ENCODE peak calls at places on chromosome 2, in five cellular contexts. K is heart right ventricle, J is Karpas-422, Z is suprapubic skin, I is ovary. D is an unnamed sample.

GRCh38 chr2:232842689-232843088 is 27.4 kb upstream of the SNORC start:
- DNase-seq in J (no peak), I (no peak), K (no peak), Z (no peak), D (no peak)

GRCh38 chr2:177756346-177756745 is 316.2 kb downstream of the PDE11A start:
- DNase-seq in J (no peak), K (no peak), I (no peak), Z (no peak), D (no peak)

GRCh38 chr2:224492531-224492930 is 90.6 kb upstream of the FAM124B start:
- DNase-seq in J (no peak), K (no peak), Z (no peak), I (no peak), D (no peak)

GRCh38 chr2:105325389-105325963 is 4.1 kb downstream of the TGFBRAP1 start:
- DNase-seq in K (no peak), Z (no peak), I (no peak), J (no peak), D (no peak)

GRCh38 chr2:215218587-215219577 is 80.5 kb upstream of the ABCA12 start:
- DNase-seq in Z (no peak), J (no peak), K (no peak), I (no peak), D (no peak)

GRCh38 chr2:151051584-151052220 is 210.0 kb downstream of the RBM43 start:
- DNase-seq in K (peak; percentile 6), I (no peak), J (peak; percentile 78), Z (no peak), D (no peak)

GRCh38 chr2:222518570-222519381 is 94.4 kb downstream of the SGPP2 start:
- DNase-seq in J (no peak), I (no peak), Z (no peak), K (no peak), D (no peak)

GRCh38 chr2:168050377-168050776 is 197.0 kb downstream of the STK39 start:
- DNase-seq in K (no peak), I (no peak), Z (no peak), J (no peak), D (no peak)

GRCh38 chr2:207144191-207144795 is 21.5 kb downstream of the KLF7 start:
- DNase-seq in J (no peak), I (no peak), K (no peak), Z (no peak), D (no peak)

GRCh38 chr2:239830718-239831271 is 194.3 kb downstream of the NDUFA10 start:
- DNase-seq in I (peak; percentile 32), J (no peak), Z (peak; percentile 57), K (no peak), D (no peak)

GRCh38 chr2:129925381-129925780 is 54.1 kb upstream of the RAB6C start:
- DNase-seq in K (no peak), J (no peak), I (no peak), Z (no peak), D (no peak)

GRCh38 chr2:2104331-2104730 is 226.7 kb downstream of the MYT1L start:
- DNase-seq in I (no peak), K (no peak), Z (no peak), J (no peak), D (no peak)

GRCh38 chr2:113217455-113218282 is 43.9 kb downstream of the PSD4 start:
- DNase-seq in J (no peak), K (peak; percentile 46), I (no peak), Z (no peak), D (no peak)

GRCh38 chr2:143730950-143731254 is 601.7 kb downstream of the ARHGAP15 start:
- DNase-seq in J (no peak), K (no peak), I (no peak), Z (no peak), D (no peak)

GRCh38 chr2:204145197-204146190 is 208.9 kb downstream of the ICOS start:
- DNase-seq in Z (peak; percentile 79), I (peak; percentile 82), J (peak; percentile 91), K (peak; percentile 79), D (peak; percentile 6)

GRCh38 chr2:204551464-204551863 is 6.2 kb downstream of the PARD3B start:
- DNase-seq in I (no peak), K (no peak), J (no peak), Z (no peak), D (no peak)

GRCh38 chr2:8545676-8546318 is 136.1 kb upstream of the ID2 start:
- DNase-seq in I (no peak), K (no peak), Z (peak; percentile 60), J (no peak), D (no peak)

GRCh38 chr2:155908567-155908966 is 424.0 kb downstream of the NR4A2 start:
- DNase-seq in I (no peak), J (no peak), K (no peak), Z (no peak), D (no peak)

GRCh38 chr2:43175187-43175490 is 51.3 kb downstream of the ZFP36L2 start:
- DNase-seq in Z (no peak), I (no peak), J (no peak), K (no peak), D (no peak)
- H3K27ac ChIP-seq in Z (peak overlapping the region; percentile 35), I (no peak overlapping the region), J (no peak overlapping the region), K (no peak overlapping the region), D (peak overlapping the region; percentile 62)

DNA sequence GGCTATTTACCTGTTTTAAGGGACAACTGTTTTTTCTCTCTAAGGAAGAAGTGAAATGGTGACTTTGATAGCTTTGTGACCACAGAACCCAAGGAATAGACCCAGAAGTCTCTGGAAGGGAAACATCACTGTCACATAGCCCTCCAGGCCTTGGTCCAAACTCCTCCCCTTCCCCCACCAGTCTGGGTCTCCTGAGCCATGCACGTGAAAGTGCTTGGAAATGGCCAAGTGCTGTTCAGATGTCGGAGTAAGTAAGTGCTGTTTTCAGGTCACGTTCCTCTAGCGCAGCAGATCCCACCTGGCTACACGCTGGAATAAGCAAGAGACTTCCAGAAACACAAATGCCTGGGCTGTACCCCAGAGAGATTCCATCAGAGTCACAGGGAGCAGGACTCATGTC is 73.0 kb upstream of the AFF3 start:
- DNase-seq in J (no peak), I (no peak), K (no peak), Z (no peak), D (no peak)
- H3K27ac ChIP-seq in J (no peak overlapping the region), I (no peak overlapping the region), K (no peak overlapping the region), Z (no peak overlapping the region), D (no peak overlapping the region)

GRCh38 chr2:86596118-86596517 is 27.5 kb downstream of the RNF103 start:
- DNase-seq in Z (no peak), K (no peak), I (no peak), J (no peak), D (no peak)
- H3K27ac ChIP-seq in Z (no peak overlapping the region), K (peak overlapping the region; percentile 60), I (no peak overlapping the region), J (no peak overlapping the region), D (no peak overlapping the region)

GRCh38 chr2:96926791-96927190 is 56.9 kb upstream of the SEMA4C start:
- DNase-seq in I (no peak), J (no peak), Z (no peak), K (no peak), D (no peak)
- H3K27ac ChIP-seq in I (no peak overlapping the region), J (no peak overlapping the region), Z (peak overlapping the region; percentile 77), K (no peak overlapping the region), D (peak overlapping the region; percentile 91)

DNA sequence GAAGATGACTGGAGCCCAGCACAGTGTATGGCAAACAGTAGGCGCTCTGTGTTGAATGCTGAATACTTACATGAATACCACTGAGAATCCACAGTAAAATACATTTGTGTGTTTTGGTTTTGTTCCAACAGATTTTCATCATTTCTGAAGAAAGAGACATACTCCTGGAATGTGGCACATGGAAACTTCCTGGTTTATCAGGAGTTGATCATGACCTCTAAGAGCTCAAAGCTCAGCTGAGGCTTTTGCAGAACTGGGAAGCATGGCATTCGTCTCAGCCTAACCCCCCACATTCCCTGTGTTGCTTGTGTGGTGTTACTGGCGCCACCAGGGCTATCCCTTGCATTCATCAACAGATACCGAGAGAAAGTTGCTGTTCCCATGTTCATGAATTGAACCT is 316.9 kb upstream of the REV1 start:
- DNase-seq in Z (no peak), I (no peak), J (no peak), K (no peak), D (no peak)
- H3K27ac ChIP-seq in Z (no peak overlapping the region), I (no peak overlapping the region), J (no peak overlapping the region), K (no peak overlapping the region), D (no peak overlapping the region)

DNA sequence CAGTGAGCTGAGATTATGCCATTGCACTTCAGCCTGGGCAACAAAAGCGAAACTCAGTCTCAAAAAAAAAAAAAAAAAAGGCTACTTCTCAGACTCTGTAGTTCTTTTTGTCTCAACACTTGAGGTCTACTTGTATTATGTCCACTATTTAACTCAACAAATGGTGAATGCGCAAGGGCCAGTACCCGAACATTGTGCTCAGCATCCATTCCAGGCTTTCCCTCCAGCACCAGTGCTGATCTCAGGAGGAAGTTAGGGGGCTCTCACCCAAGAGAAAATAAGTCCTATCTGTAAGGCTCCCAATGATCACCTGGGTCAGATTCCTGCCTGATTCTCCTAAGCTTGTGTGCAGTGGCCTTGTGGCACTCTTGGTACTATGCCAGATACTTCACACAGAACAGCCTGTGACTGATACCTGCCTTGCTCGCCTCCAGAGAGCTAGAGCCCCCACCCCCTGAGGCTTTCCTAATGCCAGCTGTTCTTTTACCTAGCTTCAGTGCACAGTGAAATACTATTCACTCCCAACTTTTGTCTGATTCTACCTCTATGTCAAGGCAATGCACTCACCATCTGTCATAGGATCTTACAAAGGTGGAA is 74.9 kb downstream of the INO80D start:
- DNase-seq in J (no peak), K (no peak), I (no peak), Z (no peak), D (no peak)
- H3K27ac ChIP-seq in J (no peak overlapping the region), K (no peak overlapping the region), I (no peak overlapping the region), Z (no peak overlapping the region), D (no peak overlapping the region)

DNA sequence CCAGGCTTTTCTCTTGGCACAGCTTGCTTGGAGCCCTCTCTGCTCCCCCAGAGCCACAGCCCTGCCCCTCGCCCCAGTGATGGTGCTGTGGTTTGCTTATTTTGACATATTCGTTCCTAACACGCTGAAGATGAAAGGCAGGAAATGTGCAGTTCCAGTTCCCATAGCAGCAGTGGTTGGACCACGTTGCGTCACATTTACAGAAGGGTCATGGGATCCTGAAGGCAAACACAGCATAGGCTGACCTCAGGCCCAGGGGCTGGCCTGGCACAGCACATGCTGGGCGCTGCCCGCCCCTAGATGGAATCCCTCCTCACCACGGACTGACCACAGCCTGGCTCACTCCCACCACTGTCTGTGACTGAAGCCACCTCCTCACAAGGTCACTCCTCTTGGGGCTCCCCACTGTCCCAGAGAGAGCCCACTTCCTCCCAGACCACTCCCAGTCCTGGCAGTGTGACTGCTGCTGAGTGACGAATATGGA is 14.2 kb upstream of the CHRNA1 start:
- DNase-seq in I (peak; percentile 53), K (peak; percentile 53), J (no peak), Z (peak; percentile 85), D (no peak)
- H3K27ac ChIP-seq in I (no peak overlapping the region), K (no peak overlapping the region), J (no peak overlapping the region), Z (peak overlapping the region; percentile 19), D (no peak overlapping the region)

GRCh38 chr2:85394256-85394655 is 15.9 kb downstream of the CAPG start:
- DNase-seq in I (peak; percentile 41), Z (peak; percentile 72), J (no peak), K (no peak), D (no peak)
- H3K27ac ChIP-seq in I (no peak overlapping the region), Z (peak overlapping the region; percentile 33), J (no peak overlapping the region), K (no peak overlapping the region), D (peak overlapping the region; percentile 24)